ENCODE peak calls at places on chromosomes 7 and 10, in seven cellular contexts. One of them, this sample, is unnamed.

GRCh38 chr10:106410331-106410730 is 754.2 kb downstream of the SORCS1 start:
- DNase-seq in A549: no peak
- DNase-seq in transverse colon: no peak
- DNase-seq in GM12878: no peak
- DNase-seq in suprapubic skin: no peak
- DNase-seq in HepG2: no peak
- DNase-seq in H1: no peak
- DNase-seq in this sample: no peak

GRCh38 chr10:35394411-35394851 is 58.1 kb downstream of the CCNY start:
- DNase-seq in A549: no peak
- DNase-seq in transverse colon: no peak
- DNase-seq in GM12878: no peak
- DNase-seq in suprapubic skin: no peak
- DNase-seq in HepG2: no peak
- DNase-seq in H1: no peak
- DNase-seq in this sample: no peak

GRCh38 chr7:113731571-113731970 is 187.2 kb downstream of the PPP1R3A start:
- DNase-seq in A549: no peak
- DNase-seq in transverse colon: no peak
- DNase-seq in GM12878: no peak
- DNase-seq in suprapubic skin: no peak
- DNase-seq in HepG2: no peak
- DNase-seq in H1: no peak
- DNase-seq in this sample: no peak

GRCh38 chr7:47647213-47647985 is 65.5 kb upstream of the TNS3 start:
- DNase-seq in A549: no peak
- DNase-seq in transverse colon: no peak
- DNase-seq in GM12878: no peak
- DNase-seq in suprapubic skin: no peak
- DNase-seq in HepG2: no peak
- DNase-seq in H1: no peak
- DNase-seq in this sample: no peak

GRCh38 chr10:61882621-61883375 is 18.7 kb upstream of the ARID5B start:
- DNase-seq in A549: no peak
- DNase-seq in transverse colon: no peak
- DNase-seq in GM12878: no peak
- DNase-seq in suprapubic skin: no peak
- DNase-seq in HepG2: no peak
- DNase-seq in H1: no peak
- DNase-seq in this sample: no peak

GRCh38 chr10:107616463-107617131 is 452.1 kb upstream of the SORCS1 start:
- DNase-seq in A549: no peak
- DNase-seq in transverse colon: no peak
- DNase-seq in GM12878: no peak
- DNase-seq in suprapubic skin: no peak
- DNase-seq in HepG2: no peak
- DNase-seq in H1: no peak
- DNase-seq in this sample: no peak

GRCh38 chr10:46317889-46318288 is 31.1 kb downstream of the ANTXRL start:
- DNase-seq in A549: no peak
- DNase-seq in transverse colon: no peak
- DNase-seq in GM12878: no peak
- DNase-seq in suprapubic skin: no peak
- DNase-seq in HepG2: no peak
- DNase-seq in H1: no peak
- DNase-seq in this sample: no peak

GRCh38 chr7:9189683-9190082 is 756.3 kb downstream of the NXPH1 start:
- DNase-seq in A549: no peak
- DNase-seq in transverse colon: no peak
- DNase-seq in GM12878: no peak
- DNase-seq in suprapubic skin: no peak
- DNase-seq in HepG2: no peak
- DNase-seq in H1: no peak
- DNase-seq in this sample: no peak

GRCh38 chr10:86851329-86852207 is 95.1 kb downstream of the BMPR1A start:
- DNase-seq in A549: no peak
- DNase-seq in transverse colon: no peak
- DNase-seq in GM12878: no peak
- DNase-seq in suprapubic skin: no peak
- DNase-seq in HepG2: no peak
- DNase-seq in H1: no peak
- DNase-seq in this sample: no peak

GRCh38 chr10:22251751-22252285 is 34.0 kb upstream of the EBLN1 start:
- DNase-seq in A549: no peak
- DNase-seq in transverse colon: peak
- DNase-seq in GM12878: no peak
- DNase-seq in suprapubic skin: no peak
- DNase-seq in HepG2: no peak
- DNase-seq in H1: no peak
- DNase-seq in this sample: peak

GRCh38 chr10:132100556-132101349 is 35.0 kb downstream of the JAKMIP3 start:
- DNase-seq in A549: no peak
- DNase-seq in transverse colon: no peak
- DNase-seq in GM12878: no peak
- DNase-seq in suprapubic skin: peak
- DNase-seq in HepG2: no peak
- DNase-seq in H1: no peak
- DNase-seq in this sample: peak

GRCh38 chr10:91665842-91666241 is 33.0 kb upstream of the PPP1R3C start:
- DNase-seq in A549: no peak
- DNase-seq in transverse colon: no peak
- DNase-seq in GM12878: no peak
- DNase-seq in suprapubic skin: no peak
- DNase-seq in HepG2: no peak
- DNase-seq in H1: no peak
- DNase-seq in this sample: no peak

GRCh38 chr10:46326971-46327370 is 40.2 kb downstream of the ANTXRL start:
- DNase-seq in A549: no peak
- DNase-seq in transverse colon: no peak
- DNase-seq in GM12878: no peak
- DNase-seq in suprapubic skin: no peak
- DNase-seq in HepG2: no peak
- DNase-seq in H1: no peak
- DNase-seq in this sample: no peak

GRCh38 chr7:120941064-120941463 is 9.5 kb upstream of the ING3 start:
- DNase-seq in A549: no peak
- DNase-seq in transverse colon: no peak
- DNase-seq in GM12878: no peak
- DNase-seq in suprapubic skin: no peak
- DNase-seq in HepG2: no peak
- DNase-seq in H1: no peak
- DNase-seq in this sample: no peak

GRCh38 chr7:92245487-92246362 is at the start of the genes ANKIB1 and KRIT1:
- DNase-seq in A549: peak
- DNase-seq in transverse colon: peak
- DNase-seq in GM12878: peak
- DNase-seq in suprapubic skin: peak
- DNase-seq in HepG2: peak
- DNase-seq in H1: peak
- DNase-seq in this sample: peak

GRCh38 chr10:99372546-99373271 is 43.6 kb downstream of the CNNM1 start:
- DNase-seq in A549: no peak
- DNase-seq in transverse colon: no peak
- DNase-seq in GM12878: no peak
- DNase-seq in suprapubic skin: no peak
- DNase-seq in HepG2: peak
- DNase-seq in H1: no peak
- DNase-seq in this sample: no peak

GRCh38 chr7:46838463-46838862 is 743.4 kb downstream of the TNS3 start:
- DNase-seq in A549: no peak
- DNase-seq in transverse colon: no peak
- DNase-seq in GM12878: no peak
- DNase-seq in suprapubic skin: no peak
- DNase-seq in HepG2: no peak
- DNase-seq in H1: no peak
- DNase-seq in this sample: no peak

GRCh38 chr7:150860291-150860977 is 8.1 kb downstream of the AOC1 start:
- DNase-seq in A549: no peak
- DNase-seq in transverse colon: no peak
- DNase-seq in GM12878: no peak
- DNase-seq in suprapubic skin: no peak
- DNase-seq in HepG2: no peak
- DNase-seq in H1: no peak
- DNase-seq in this sample: no peak

GRCh38 chr7:129438839-129439640 is 4.8 kb downstream of the STRIP2 start:
- DNase-seq in A549: peak
- DNase-seq in transverse colon: no peak
- DNase-seq in GM12878: no peak
- DNase-seq in suprapubic skin: no peak
- DNase-seq in HepG2: peak
- DNase-seq in H1: no peak
- DNase-seq in this sample: no peak

GRCh38 chr7:79822620-79823240 is 311.9 kb upstream of the GNAI1 start:
- DNase-seq in A549: no peak
- DNase-seq in transverse colon: no peak
- DNase-seq in GM12878: no peak
- DNase-seq in suprapubic skin: no peak
- DNase-seq in HepG2: no peak
- DNase-seq in H1: no peak
- DNase-seq in this sample: no peak

GRCh38 chr7:36967387-36967786 is 243.1 kb upstream of the AOAH start:
- DNase-seq in A549: peak
- DNase-seq in transverse colon: peak
- DNase-seq in GM12878: no peak
- DNase-seq in suprapubic skin: no peak
- DNase-seq in HepG2: peak
- DNase-seq in H1: peak
- DNase-seq in this sample: peak

GRCh38 chr10:11604742-11605650 is 6.5 kb downstream of the USP6NL start:
- DNase-seq in A549: no peak
- DNase-seq in transverse colon: no peak
- DNase-seq in GM12878: no peak
- DNase-seq in suprapubic skin: no peak
- DNase-seq in HepG2: no peak
- DNase-seq in H1: no peak
- DNase-seq in this sample: no peak

GRCh38 chr10:121078036-121078435 is 226.9 kb downstream of the WDR11 start:
- DNase-seq in A549: no peak
- DNase-seq in transverse colon: no peak
- DNase-seq in GM12878: no peak
- DNase-seq in suprapubic skin: no peak
- DNase-seq in HepG2: no peak
- DNase-seq in H1: no peak
- DNase-seq in this sample: no peak

GRCh38 chr7:18361756-18362155 is 133.8 kb upstream of the HDAC9 start:
- DNase-seq in A549: no peak
- DNase-seq in transverse colon: peak
- DNase-seq in GM12878: no peak
- DNase-seq in suprapubic skin: no peak
- DNase-seq in HepG2: no peak
- DNase-seq in H1: no peak
- DNase-seq in this sample: no peak

GRCh38 chr7:128082431-128082830 is 51.2 kb upstream of the LRRC4 start:
- DNase-seq in A549: no peak
- DNase-seq in transverse colon: no peak
- DNase-seq in GM12878: no peak
- DNase-seq in suprapubic skin: no peak
- DNase-seq in HepG2: no peak
- DNase-seq in H1: no peak
- DNase-seq in this sample: no peak

DNA sequence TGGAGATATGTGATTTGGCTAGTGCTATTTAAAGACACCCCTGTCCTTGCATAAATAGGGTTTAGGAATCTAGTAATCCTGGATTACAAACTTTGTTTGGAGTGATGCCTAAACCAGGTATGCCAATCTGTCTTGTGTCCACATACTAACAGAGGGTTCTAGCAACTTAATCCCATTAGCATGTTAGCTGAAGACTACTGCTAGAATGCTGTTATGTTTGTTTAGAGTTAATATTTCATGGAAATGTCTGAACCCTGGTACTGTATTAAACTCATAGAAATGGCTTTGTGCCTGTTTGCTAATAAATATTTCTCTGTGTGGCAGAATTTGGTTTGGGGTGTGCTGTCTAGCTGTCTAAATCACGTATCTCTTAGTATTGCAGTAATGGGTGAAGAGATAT is 150.8 kb downstream of the PFKFB3 start:
- DNase-seq in A549: peak
- DNase-seq in transverse colon: no peak
- DNase-seq in GM12878: no peak
- DNase-seq in suprapubic skin: no peak
- DNase-seq in HepG2: peak
- DNase-seq in H1: no peak
- DNase-seq in this sample: no peak
- TF ChIP-seq POLR2A in A549: no peak
- TF ChIP-seq POLR2A in transverse colon: no peak
- TF ChIP-seq POLR2A in GM12878: no peak
- TF ChIP-seq POLR2A in suprapubic skin: no peak
- TF ChIP-seq POLR2A in HepG2: no peak
- TF ChIP-seq POLR2A in H1: no peak
- TF ChIP-seq POLR2A in this sample: no peak

GRCh38 chr7:135662373-135663114 is at the start of gene STMP1:
- DNase-seq in A549: peak
- DNase-seq in transverse colon: peak
- DNase-seq in GM12878: peak
- DNase-seq in suprapubic skin: peak
- DNase-seq in HepG2: peak
- DNase-seq in H1: peak
- DNase-seq in this sample: peak
- TF ChIP-seq EP300 in A549: no peak
- TF ChIP-seq EP300 in transverse colon: no peak
- TF ChIP-seq EP300 in GM12878: peak
- TF ChIP-seq EP300 in suprapubic skin: no peak
- TF ChIP-seq EP300 in HepG2: no peak
- TF ChIP-seq EP300 in H1: no peak
- TF ChIP-seq EP300 in this sample: no peak

DNA sequence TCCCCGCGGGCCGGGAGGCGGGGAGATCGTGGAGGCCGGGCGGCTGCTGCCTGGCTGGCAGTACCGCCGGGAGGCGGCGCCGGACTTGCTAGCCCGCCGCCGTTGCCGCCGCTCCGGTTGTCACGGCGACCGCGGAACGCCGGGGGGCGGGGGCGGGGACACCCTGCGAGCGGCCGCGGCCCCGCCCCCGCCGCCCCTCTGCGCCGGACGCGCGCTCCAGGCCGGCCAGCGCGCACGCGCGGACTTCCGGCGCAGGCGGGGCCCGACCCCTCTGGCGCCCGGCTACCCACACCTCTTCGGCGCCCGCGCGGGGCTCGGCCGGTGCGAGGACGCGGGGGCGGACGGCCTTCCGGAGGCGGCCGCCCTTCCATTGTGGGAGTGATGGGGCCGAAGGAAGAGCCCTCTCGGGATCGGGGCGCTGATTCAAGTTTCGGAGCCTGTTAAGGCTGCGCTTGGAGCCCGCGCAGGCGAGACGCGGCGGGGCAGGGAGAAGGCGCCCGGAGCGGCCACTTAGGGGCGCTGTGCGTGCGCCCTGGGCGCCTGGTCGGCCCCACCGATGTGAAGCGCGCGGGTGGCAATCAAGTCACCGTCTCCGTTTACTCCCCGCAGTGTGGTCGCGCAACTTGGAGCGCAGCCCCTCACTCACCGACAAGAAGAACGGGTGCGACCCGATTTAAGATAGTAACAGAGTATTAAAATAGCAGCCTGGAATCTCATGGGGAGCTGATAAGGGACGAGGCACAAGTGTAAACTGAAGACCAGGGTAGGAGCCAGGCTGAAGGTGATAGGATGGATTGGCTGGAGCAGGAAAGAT is 448 bp upstream of the DPY19L1 start:
- DNase-seq in A549: peak
- DNase-seq in transverse colon: peak
- DNase-seq in GM12878: no peak
- DNase-seq in suprapubic skin: peak
- DNase-seq in HepG2: peak
- DNase-seq in H1: peak
- DNase-seq in this sample: peak
- TF ChIP-seq POLR2A in A549: peak
- TF ChIP-seq POLR2A in transverse colon: no peak
- TF ChIP-seq POLR2A in GM12878: peak
- TF ChIP-seq POLR2A in suprapubic skin: no peak
- TF ChIP-seq POLR2A in HepG2: peak
- TF ChIP-seq POLR2A in H1: peak
- TF ChIP-seq POLR2A in this sample: no peak

GRCh38 chr7:21044384-21044783 is 257.7 kb upstream of the SP8 start:
- DNase-seq in A549: no peak
- DNase-seq in transverse colon: no peak
- DNase-seq in GM12878: no peak
- DNase-seq in suprapubic skin: no peak
- DNase-seq in HepG2: no peak
- DNase-seq in H1: no peak
- DNase-seq in this sample: no peak
- TF ChIP-seq EP300 in A549: no peak
- TF ChIP-seq EP300 in transverse colon: no peak
- TF ChIP-seq EP300 in GM12878: no peak
- TF ChIP-seq EP300 in suprapubic skin: no peak
- TF ChIP-seq EP300 in HepG2: no peak
- TF ChIP-seq EP300 in H1: no peak
- TF ChIP-seq EP300 in this sample: no peak